ENCODE peak calls at places on chromosomes 3 and 15, in eight cellular contexts. M is A549, U is transverse colon, G is K562, Q is GM12878, V is H1, K is HepG2, O is ovary. Y is an unnamed sample.
A peak's percentile ranks its signal among the peaks of the same experiment; 100 is the strongest.

GRCh38 chr15:60370105-60370803 is 27.5 kb downstream of the ANXA2 start:
- DNase-seq in M (peak; percentile 80), U (no peak), G (no peak), Q (no peak), V (no peak), K (no peak), O (no peak), Y (no peak)

GRCh38 chr15:79896131-79896633 is 632 bp downstream of the MTHFS start:
- DNase-seq in M (no peak), U (no peak), G (no peak), Q (peak; percentile 40), V (no peak), K (peak; percentile 13), O (no peak), Y (no peak)

GRCh38 chr3:144265527-144266100 is 294.0 kb downstream of the DIPK2A start:
- DNase-seq in M (no peak), U (no peak), G (no peak), Q (no peak), V (no peak), K (no peak), O (no peak), Y (no peak)

GRCh38 chr3:149969110-149969944 is 1.4 kb downstream of the PFN2 start:
- DNase-seq in M (peak; percentile 89), U (peak; percentile 31), G (peak; percentile 7), Q (no peak), V (peak; percentile 49), K (peak; percentile 78), O (peak; percentile 55), Y (no peak)

GRCh38 chr3:82038536-82038935 is 277.1 kb upstream of the GBE1 start:
- DNase-seq in M (no peak), U (no peak), G (no peak), Q (no peak), V (no peak), K (no peak), O (no peak), Y (no peak)

GRCh38 chr3:136990826-136991225 is 33.0 kb downstream of the IL20RB start:
- DNase-seq in M (no peak), U (no peak), G (no peak), Q (no peak), V (no peak), K (no peak), O (no peak), Y (no peak)

GRCh38 chr3:124607163-124607562 is 123.1 kb upstream of the UMPS start:
- DNase-seq in M (no peak), U (no peak), G (no peak), Q (no peak), V (no peak), K (peak; percentile 58), O (no peak), Y (no peak)

GRCh38 chr15:78640840-78641733 is at the start of gene CHRNB4:
- DNase-seq in M (no peak), U (peak; percentile 42), G (peak; percentile 45), Q (no peak), V (peak; percentile 62), K (no peak), O (no peak), Y (no peak)

GRCh38 chr3:9260305-9260704 is 10.9 kb upstream of the SRGAP3 start:
- DNase-seq in M (no peak), U (no peak), G (no peak), Q (no peak), V (no peak), K (no peak), O (no peak), Y (no peak)

GRCh38 chr3:52314495-52314894 is 1.6 kb upstream of the DNAH1 start:
- DNase-seq in M (no peak), U (no peak), G (no peak), Q (no peak), V (no peak), K (no peak), O (no peak), Y (no peak)

GRCh38 chr15:71048913-71049675 is 66.2 kb upstream of the THSD4 start:
- DNase-seq in M (no peak), U (no peak), G (no peak), Q (no peak), V (no peak), K (no peak), O (no peak), Y (no peak)

GRCh38 chr3:46909535-46910161 is 32.1 kb downstream of the PTH1R start:
- DNase-seq in M (peak; percentile 70), U (peak; percentile 79), G (peak; percentile 93), Q (no peak), V (peak; percentile 65), K (peak; percentile 75), O (peak; percentile 89), Y (peak; percentile 82)

GRCh38 chr3:128548426-128549282 is 55.7 kb upstream of the GATA2 start:
- DNase-seq in M (no peak), U (no peak), G (peak; percentile 91), Q (no peak), V (no peak), K (no peak), O (no peak), Y (peak; percentile 18)

GRCh38 chr15:55197362-55197705 is 593 bp upstream of the RSL24D1 start:
- DNase-seq in M (no peak), U (no peak), G (peak; percentile 20), Q (no peak), V (no peak), K (no peak), O (no peak), Y (no peak)

GRCh38 chr3:63875510-63875909 is 11.8 kb downstream of the ATXN7 start:
- DNase-seq in M (no peak), U (no peak), G (no peak), Q (no peak), V (no peak), K (no peak), O (no peak), Y (no peak)

GRCh38 chr3:15795563-15796308 is 2.0 kb downstream of the ANKRD28 start:
- DNase-seq in M (no peak), U (no peak), G (no peak), Q (no peak), V (no peak), K (no peak), O (no peak), Y (no peak)

GRCh38 chr3:33278106-33278672 is 947 bp downstream of the FBXL2 start:
- DNase-seq in M (peak; percentile 19), U (no peak), G (no peak), Q (no peak), V (no peak), K (no peak), O (no peak), Y (no peak)

GRCh38 chr3:52021869-52022268 is 26.2 kb upstream of the RPL29 start:
- DNase-seq in M (no peak), U (no peak), G (no peak), Q (no peak), V (no peak), K (no peak), O (peak; percentile 44), Y (no peak)

GRCh38 chr3:152185941-152186630 is 82.6 kb upstream of the MBNL1 start:
- DNase-seq in M (no peak), U (no peak), G (no peak), Q (no peak), V (no peak), K (no peak), O (no peak), Y (no peak)

GRCh38 chr15:90035835-90036220 is 34.7 kb downstream of the ZNF710 start:
- DNase-seq in M (no peak), U (peak; percentile 19), G (no peak), Q (no peak), V (no peak), K (no peak), O (no peak), Y (no peak)
- H3K4me1 ChIP-seq in M (peaks cover 36% of the 10 kb centered on the region), U (peaks cover 73% of the 10 kb centered on the region), G (peaks cover 40% of the 10 kb centered on the region), Q (peaks cover 67% of the 10 kb centered on the region), V (peaks cover 16% of the 10 kb centered on the region), K (peaks cover 82% of the 10 kb centered on the region), O (peaks cover 26% of the 10 kb centered on the region), Y (peaks cover 77% of the 10 kb centered on the region)

DNA sequence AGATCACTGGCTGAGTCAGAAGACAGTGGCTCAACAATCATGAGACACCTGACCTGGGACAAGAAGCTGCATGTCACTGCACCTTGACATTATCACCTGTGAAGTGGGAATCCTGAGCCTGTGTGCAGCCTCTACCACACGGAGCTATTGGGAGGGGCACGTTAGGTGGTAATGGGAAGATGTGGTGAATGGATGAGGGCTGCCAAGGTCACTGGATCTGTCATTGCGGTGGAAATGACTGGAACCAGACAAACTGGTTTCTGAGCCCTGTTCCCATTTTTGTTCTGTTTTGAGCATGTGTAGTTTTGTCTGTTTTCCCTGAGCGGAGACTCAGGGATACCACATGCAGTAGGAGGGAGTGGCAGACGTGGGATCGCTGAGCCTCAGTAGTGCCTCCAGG is 235.5 kb downstream of the OPA1 start:
- DNase-seq in M (no peak), U (peak; percentile 24), G (no peak), Q (no peak), V (no peak), K (no peak), O (no peak), Y (no peak)
- TF ChIP-seq EP300 in M (no peak), U (no peak), G (no peak), Q (no peak), V (no peak), K (no peak), O (no peak), Y (no peak)

GRCh38 chr3:58355174-58355573 is 22.5 kb downstream of the PXK start:
- DNase-seq in M (no peak), U (no peak), G (no peak), Q (no peak), V (no peak), K (no peak), O (no peak), Y (no peak)

GRCh38 chr3:58358092-58358491 is 25.4 kb downstream of the PXK start:
- DNase-seq in M (no peak), U (no peak), G (no peak), Q (no peak), V (no peak), K (no peak), O (no peak), Y (no peak)

GRCh38 chr3:58356054-58356453 is 23.4 kb downstream of the PXK start:
- DNase-seq in M (no peak), U (peak; percentile 13), G (no peak), Q (no peak), V (no peak), K (no peak), O (no peak), Y (no peak)

GRCh38 chr3:58357402-58357801 is 24.7 kb downstream of the PXK start:
- DNase-seq in M (no peak), U (peak; percentile 12), G (no peak), Q (no peak), V (no peak), K (no peak), O (no peak), Y (no peak)

DNA sequence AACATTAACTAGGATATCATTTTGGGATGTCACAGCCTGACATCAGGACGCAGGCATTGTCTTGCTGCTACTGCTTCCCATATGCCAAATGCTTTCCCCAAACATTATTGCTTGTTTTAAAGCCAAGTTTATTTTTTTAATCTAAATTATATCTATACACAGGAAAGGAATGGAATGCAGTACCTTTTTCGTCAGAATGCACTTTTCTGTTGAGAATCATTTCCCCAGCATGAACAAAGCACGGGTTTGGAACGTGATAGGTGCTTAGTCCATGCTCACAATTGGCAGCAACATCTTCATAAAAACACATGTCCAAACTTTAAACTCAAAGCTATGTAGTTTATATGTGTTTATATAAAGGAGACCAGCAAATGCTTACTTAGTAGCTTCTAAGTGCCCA is 26.1 kb downstream of the PXK start:
- DNase-seq in M (no peak), U (no peak), G (no peak), Q (no peak), V (no peak), K (no peak), O (no peak), Y (no peak)
- H3K4me1 ChIP-seq in M (no peaks in the 10 kb centered on the region), U (peaks cover 21% of the 10 kb centered on the region), G (no peaks in the 10 kb centered on the region), Q (peaks cover 27% of the 10 kb centered on the region), V (no peaks in the 10 kb centered on the region), K (no peaks in the 10 kb centered on the region), O (no peaks in the 10 kb centered on the region), Y (peaks cover 9% of the 10 kb centered on the region)

GRCh38 chr15:77508541-77509505 is 88.1 kb downstream of the HMG20A start:
- DNase-seq in M (no peak), U (no peak), G (no peak), Q (no peak), V (no peak), K (no peak), O (no peak), Y (peak; percentile 73)
- TF ChIP-seq EP300 in M (no peak), U (no peak), G (no peak), Q (no peak), V (no peak), K (no peak), O (no peak), Y (no peak)

Y was measured in stomach.